ENCODE peak calls at places on chromosomes 11 and 22, in four cellular contexts. E is CD8-positive, alpha-beta memory T cell; Y is BJ; M is cardiac fibroblast. V is an unnamed sample.

GRCh38 chr11:129146196-129146595 is 45.9 kb downstream of the ARHGAP32 start:
- DNase-seq in E (no peak), Y (no peak), M (peak), V (no peak)

GRCh38 chr11:2767751-2768150 is 68.0 kb upstream of the KCNQ1OT1 start:
- DNase-seq in E (no peak), Y (no peak), M (no peak), V (no peak)

GRCh38 chr11:65182258-65183170 is 786 bp downstream of the CAPN1 start:
- DNase-seq in E (no peak), Y (no peak), M (peak), V (no peak)

GRCh38 chr11:14059491-14059890 is 97.0 kb downstream of the SPON1 start:
- DNase-seq in E (no peak), Y (no peak), M (no peak), V (no peak)

GRCh38 chr11:14981507-14981906 is 9.4 kb upstream of the CALCA start:
- DNase-seq in E (no peak), Y (no peak), M (no peak), V (no peak)

GRCh38 chr11:70578371-70578770 is 180.0 kb downstream of the CTTN start:
- DNase-seq in E (peak), Y (no peak), M (no peak), V (no peak)

GRCh38 chr11:68271023-68271780 is 571 bp downstream of the C11orf24 start:
- DNase-seq in E (peak), Y (no peak), M (peak), V (peak)

GRCh38 chr22:36510966-36511881 is 4.4 kb upstream of the FOXRED2 start:
- DNase-seq in E (no peak), Y (no peak), M (peak), V (no peak)

GRCh38 chr11:106167085-106167484 is 89.6 kb downstream of the AASDHPPT start:
- DNase-seq in E (no peak), Y (no peak), M (no peak), V (no peak)

GRCh38 chr22:43882122-43882767 is 9.6 kb downstream of the PNPLA5 start:
- DNase-seq in E (no peak), Y (no peak), M (no peak), V (no peak)

GRCh38 chr11:16881766-16882165 is 132.4 kb downstream of the PLEKHA7 start:
- DNase-seq in E (no peak), Y (no peak), M (no peak), V (no peak)

GRCh38 chr11:1473786-1474185 is 12.8 kb downstream of the MOB2 start:
- DNase-seq in E (peak), Y (no peak), M (no peak), V (no peak)

GRCh38 chr11:32176223-32176811 is 85.4 kb downstream of the RCN1 start:
- DNase-seq in E (peak), Y (peak), M (peak), V (peak)

GRCh38 chr11:126915430-126915829 is 85.1 kb downstream of the KIRREL3 start:
- DNase-seq in E (no peak), Y (no peak), M (no peak), V (no peak)

GRCh38 chr11:57095417-57095816 is 86.3 kb upstream of the LRRC55 start:
- DNase-seq in E (no peak), Y (no peak), M (no peak), V (no peak)

GRCh38 chr11:36471577-36471976 is 38.5 kb downstream of the TRAF6 start:
- DNase-seq in E (no peak), Y (no peak), M (no peak), V (no peak)

GRCh38 chr11:69647349-69647748 is 6.4 kb downstream of the CCND1 start:
- DNase-seq in E (peak), Y (no peak), M (peak), V (no peak)

GRCh38 chr11:3989891-3990290 is 104.7 kb upstream of the RRM1 start:
- DNase-seq in E (no peak), Y (no peak), M (no peak), V (peak)

GRCh38 chr11:118903204-118904015 is 19.7 kb downstream of the CXCR5 start:
- DNase-seq in E (no peak), Y (no peak), M (no peak), V (no peak)

GRCh38 chr11:123434262-123434661 is 4.2 kb downstream of the GRAMD1B start:
- DNase-seq in E (no peak), Y (no peak), M (peak), V (peak)

GRCh38 chr11:123438191-123438627 is 8.1 kb downstream of the GRAMD1B start:
- DNase-seq in E (no peak), Y (peak), M (no peak), V (no peak)

GRCh38 chr11:123431619-123432018 is 1.6 kb downstream of the GRAMD1B start:
- DNase-seq in E (no peak), Y (no peak), M (no peak), V (no peak)

GRCh38 chr11:123437236-123437979 is 7.3 kb downstream of the GRAMD1B start:
- DNase-seq in E (no peak), Y (no peak), M (no peak), V (no peak)

DNA sequence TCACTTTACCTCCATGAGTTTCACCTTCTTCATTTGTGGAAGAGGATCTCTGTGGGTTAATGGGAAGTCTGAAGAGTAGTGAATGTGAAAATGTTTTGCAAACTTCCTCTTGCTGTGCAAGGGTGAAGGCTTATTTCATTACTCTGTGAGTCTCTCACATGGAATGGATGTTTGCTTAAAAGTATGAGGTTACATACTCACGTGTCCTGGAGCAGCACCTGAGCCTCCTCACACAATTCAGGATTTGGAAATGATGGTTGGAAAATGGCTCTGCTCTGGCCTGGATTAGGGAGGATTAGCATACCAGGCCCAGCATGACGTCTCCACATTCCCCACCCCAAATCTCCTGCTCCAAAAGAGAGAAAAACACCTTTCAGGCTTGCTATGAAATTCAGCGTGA is 4.8 kb downstream of the GRAMD1B start:
- DNase-seq in E (no peak), Y (no peak), M (no peak), V (no peak)
- H3K4me3 ChIP-seq in E (no peak), Y (no peak), M (no peak), V (no peak)

GRCh38 chr22:38201371-38201717 is 450 bp upstream of the MAFF start:
- DNase-seq in E (no peak), Y (no peak), M (no peak), V (no peak)

GRCh38 chr22:38203090-38203810 is 1.5 kb downstream of the MAFF start:
- DNase-seq in E (peak), Y (no peak), M (peak), V (no peak)

GRCh38 chr22:38201718-38202436 is at the start of gene MAFF:
- DNase-seq in E (peak), Y (peak), M (peak), V (peak)

GRCh38 chr22:38203855-38204497 is 2.2 kb downstream of the MAFF start:
- DNase-seq in E (no peak), Y (no peak), M (peak), V (no peak)

GRCh38 chr22:38202437-38203089 is 769 bp downstream of the MAFF start:
- DNase-seq in E (peak), Y (no peak), M (peak), V (no peak)
- H3K4me3 ChIP-seq in E (peak), Y (peak), M (peak), V (peak)

GRCh38 chr11:27716850-27717249 is 16.6 kb upstream of the BDNF start:
- DNase-seq in E (no peak), Y (no peak), M (peak), V (no peak)

GRCh38 chr11:27717377-27717776 is 17.1 kb upstream of the BDNF start:
- DNase-seq in E (no peak), Y (no peak), M (peak), V (no peak)

GRCh38 chr11:27718853-27719574 is 18.8 kb upstream of the BDNF start:
- DNase-seq in E (no peak), Y (no peak), M (peak), V (no peak)

GRCh38 chr11:27718346-27718852 is 18.1 kb upstream of the BDNF start:
- DNase-seq in E (no peak), Y (peak), M (peak), V (no peak)

DNA sequence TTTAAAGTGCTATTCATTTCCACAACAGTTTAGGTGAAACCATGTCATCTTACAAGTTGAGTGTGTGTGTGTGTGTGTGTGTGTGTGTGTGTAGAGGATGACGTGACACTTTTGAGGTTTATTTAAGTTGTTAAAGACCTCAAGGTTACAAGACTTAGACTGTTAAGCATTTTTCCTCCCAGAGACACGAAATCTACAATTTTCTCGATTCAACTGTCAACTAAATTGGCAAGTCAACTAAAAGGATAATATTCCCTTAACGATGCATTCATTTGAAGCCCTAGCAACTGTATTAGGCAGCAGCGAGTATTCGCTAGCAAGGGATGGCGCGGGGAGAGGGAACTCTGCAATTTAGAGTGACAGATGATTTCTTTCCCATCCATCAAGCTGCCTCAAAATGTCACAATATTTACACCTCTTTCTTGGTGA is 17.6 kb upstream of the BDNF start:
- DNase-seq in E (no peak), Y (no peak), M (peak), V (no peak)
- H3K4me3 ChIP-seq in E (no peak), Y (peak), M (peak), V (no peak)

GRCh38 chr11:87603887-87604286 is 566.2 kb downstream of the TMEM135 start:
- DNase-seq in E (no peak), Y (no peak), M (no peak), V (no peak)
- H3K4me3 ChIP-seq in E (no peak), Y (no peak), M (no peak), V (no peak)

V was measured in Jurkat, Clone E6-1.